ENCODE peak calls at places on chromosomes 6 and 20, in eight cellular contexts. M is HCT116, S is neural progenitor cell, N is hepatocyte, X is SK-N-SH, G is PC-3, D is GM23248, C is MM.1S. K is an unnamed sample.

GRCh38 chr6:21522773-21523490 is 70.6 kb upstream of the SOX4 start:
- DNase-seq in M (no peak), S (peak; percentile 56), N (no peak), X (peak; percentile 64), G (peak; percentile 30), D (no peak), C (no peak), K (no peak)

GRCh38 chr20:43658068-43658722 is 8.7 kb upstream of the MYBL2 start:
- DNase-seq in M (no peak), S (peak; percentile 44), N (peak; percentile 56), X (no peak), G (peak; percentile 53), D (peak; percentile 63), C (no peak), K (no peak)

GRCh38 chr6:161410736-161411135 is 136.9 kb upstream of the AGPAT4 start:
- DNase-seq in M (no peak), S (no peak), N (no peak), X (no peak), G (peak; percentile 73), D (no peak), C (no peak), K (no peak)

GRCh38 chr20:32697608-32698007 is 23.9 kb upstream of the C20orf203 start:
- DNase-seq in M (no peak), S (no peak), N (no peak), X (no peak), G (no peak), D (no peak), C (no peak), K (no peak)

GRCh38 chr6:81561071-81561564 is 191.4 kb downstream of the TENT5A start:
- DNase-seq in M (peak; percentile 86), S (no peak), N (peak; percentile 41), X (no peak), G (no peak), D (peak; percentile 12), C (no peak), K (no peak)

GRCh38 chr20:58833921-58834320 is 16.8 kb downstream of the GNAS-AS1 start:
- DNase-seq in M (no peak), S (no peak), N (no peak), X (no peak), G (no peak), D (no peak), C (no peak), K (no peak)

GRCh38 chr20:38658879-38659612 is 57.4 kb downstream of the ARHGAP40 start:
- DNase-seq in M (peak; percentile 43), S (peak; percentile 71), N (peak; percentile 61), X (peak; percentile 45), G (peak; percentile 58), D (peak; percentile 42), C (peak; percentile 26), K (peak; percentile 53)

GRCh38 chr20:48717095-48717958 is 110.5 kb downstream of the PREX1 start:
- DNase-seq in M (no peak), S (no peak), N (no peak), X (no peak), G (no peak), D (no peak), C (no peak), K (peak; percentile 38)

GRCh38 chr6:132132420-132132819 is 181.2 kb upstream of the CCN2 start:
- DNase-seq in M (no peak), S (peak; percentile 11), N (no peak), X (no peak), G (no peak), D (peak; percentile 53), C (no peak), K (no peak)

GRCh38 chr20:3710027-3710426 is 2.4 kb downstream of the SIGLEC1 start:
- DNase-seq in M (no peak), S (no peak), N (no peak), X (no peak), G (no peak), D (no peak), C (no peak), K (no peak)

GRCh38 chr6:125002090-125002741 is 40.0 kb downstream of the RNF217 start:
- DNase-seq in M (no peak), S (peak; percentile 86), N (no peak), X (no peak), G (no peak), D (no peak), C (no peak), K (no peak)

GRCh38 chr6:150088481-150089154 is 19.7 kb upstream of the ULBP3 start:
- DNase-seq in M (no peak), S (no peak), N (no peak), X (no peak), G (no peak), D (no peak), C (no peak), K (no peak)

GRCh38 chr6:149317656-149318571 is at the start of gene TAB2:
- DNase-seq in M (no peak), S (no peak), N (peak; percentile 73), X (peak; percentile 73), G (no peak), D (peak; percentile 72), C (peak; percentile 19), K (peak; percentile 57)

GRCh38 chr6:21886601-21887091 is 293.1 kb downstream of the SOX4 start:
- DNase-seq in M (no peak), S (no peak), N (no peak), X (no peak), G (peak; percentile 33), D (peak; percentile 57), C (no peak), K (no peak)

GRCh38 chr20:7714549-7714948 is 225.7 kb downstream of the HAO1 start:
- DNase-seq in M (no peak), S (no peak), N (peak; percentile 34), X (no peak), G (no peak), D (no peak), C (no peak), K (no peak)

GRCh38 chr6:92047886-92048285 is 1371.5 kb downstream of the EPHA7 start:
- DNase-seq in M (no peak), S (peak; percentile 34), N (no peak), X (no peak), G (no peak), D (no peak), C (no peak), K (no peak)

GRCh38 chr6:43053545-43054205 is at the start of gene CUL7:
- DNase-seq in M (peak; percentile 86), S (peak; percentile 91), N (peak; percentile 98), X (peak; percentile 98), G (peak; percentile 98), D (peak; percentile 99), C (peak; percentile 90), K (peak; percentile 89)

DNA sequence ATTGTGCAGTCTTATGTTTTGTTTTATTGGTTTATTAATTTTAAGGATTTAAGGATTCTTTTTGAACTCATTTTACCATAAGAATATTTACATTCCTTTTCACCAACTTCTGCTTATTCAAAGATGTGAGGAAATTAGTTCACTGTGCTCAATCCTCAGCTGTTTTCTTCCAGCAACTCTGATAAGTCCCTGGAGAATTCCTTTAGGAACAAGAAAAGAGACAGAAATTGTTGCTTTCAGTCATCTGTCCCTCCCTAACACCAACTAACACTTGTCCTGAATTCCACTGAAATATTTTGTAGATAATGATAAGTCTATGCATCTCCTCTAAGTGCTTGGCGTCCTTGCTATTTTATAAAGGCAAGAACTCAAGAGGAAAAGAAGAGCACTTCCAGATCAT is 334.8 kb upstream of the MARCKS start:
- DNase-seq in M (no peak), S (no peak), N (no peak), X (no peak), G (no peak), D (no peak), C (no peak), K (no peak)
- H2AFZ ChIP-seq in M (no peak overlapping the region), S (no peak overlapping the region), N (no peak overlapping the region), X (no peak overlapping the region), G (no peak overlapping the region), D (peak overlapping the region; percentile 38), C (no peak overlapping the region), K (no peak overlapping the region)

GRCh38 chr20:18465536-18466200 is 1.2 kb downstream of the DZANK1 start:
- DNase-seq in M (no peak), S (no peak), N (no peak), X (no peak), G (no peak), D (no peak), C (no peak), K (no peak)
- H3K4me3 ChIP-seq in M (no peak overlapping the region), S (peak overlapping the region; percentile 83), N (no peak overlapping the region), X (peak overlapping the region; percentile 94), G (peak overlapping the region; percentile 90), D (peak overlapping the region; percentile 99), C (peak overlapping the region; percentile 92), K (peak overlapping the region; percentile 86)

GRCh38 chr6:90894285-90895144 is 307.6 kb upstream of the MAP3K7 start:
- DNase-seq in M (no peak), S (no peak), N (no peak), X (no peak), G (peak; percentile 5), D (no peak), C (no peak), K (no peak)
- TF ChIP-seq EZH2phosphoT487 in M (no peak), S (no peak), N (no peak), X (no peak), G (no peak), D (no peak), C (no peak), K (no peak)

GRCh38 chr20:60407938-60408337 is 449.7 kb downstream of the CDH26 start:
- DNase-seq in M (no peak), S (no peak), N (no peak), X (no peak), G (no peak), D (no peak), C (no peak), K (no peak)

GRCh38 chr20:60403105-60403741 is 445.0 kb downstream of the CDH26 start:
- DNase-seq in M (no peak), S (no peak), N (no peak), X (no peak), G (no peak), D (no peak), C (peak; percentile 84), K (peak; percentile 84)

GRCh38 chr20:60407011-60407771 is 449.0 kb downstream of the CDH26 start:
- DNase-seq in M (no peak), S (no peak), N (no peak), X (no peak), G (no peak), D (no peak), C (no peak), K (no peak)

GRCh38 chr20:60400567-60400966 is 442.3 kb downstream of the CDH26 start:
- DNase-seq in M (no peak), S (no peak), N (no peak), X (no peak), G (no peak), D (no peak), C (no peak), K (no peak)

DNA sequence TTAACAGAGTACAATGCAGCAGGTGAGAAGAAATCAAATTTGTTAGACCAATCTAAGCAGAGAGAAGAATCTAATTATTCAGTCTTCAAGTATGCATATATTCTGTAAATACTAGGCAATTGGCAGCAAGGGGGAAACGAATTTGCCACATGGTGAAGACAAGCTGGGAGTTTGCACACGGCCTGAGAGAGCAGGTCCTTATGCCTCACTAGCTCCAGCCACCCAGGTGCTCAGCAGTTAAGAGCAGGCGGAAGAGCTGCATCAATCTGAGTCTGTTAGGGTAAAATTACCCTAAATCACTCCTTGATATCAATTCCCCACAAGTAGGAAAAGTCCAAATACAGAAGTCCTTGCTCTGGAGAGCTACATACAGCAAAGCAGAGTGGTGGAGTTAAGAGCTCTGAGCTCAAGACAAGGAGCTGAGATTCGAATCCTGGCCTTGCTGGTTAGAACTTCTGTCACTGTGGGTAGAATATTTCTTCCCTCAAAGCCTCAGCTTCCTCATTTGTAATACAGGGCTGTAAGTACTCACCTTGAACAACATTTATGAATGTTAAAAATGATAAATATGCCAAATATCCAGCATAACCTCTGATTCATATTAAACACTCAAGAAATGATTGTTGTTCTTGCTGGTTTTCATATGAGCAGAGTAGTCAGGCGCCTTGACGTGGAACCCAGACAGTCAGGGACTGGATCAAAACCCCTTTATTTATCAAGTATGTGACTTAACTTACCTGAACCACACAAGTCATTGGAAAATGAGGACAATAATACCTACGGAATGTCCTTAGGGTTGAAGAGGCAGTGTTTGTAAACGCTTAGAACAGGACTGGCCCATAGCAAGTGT is 444.2 kb downstream of the CDH26 start:
- DNase-seq in M (no peak), S (no peak), N (no peak), X (no peak), G (no peak), D (no peak), C (no peak), K (peak; percentile 89)
- H2AFZ ChIP-seq in M (no peak overlapping the region), S (no peak overlapping the region), N (no peak overlapping the region), X (no peak overlapping the region), G (no peak overlapping the region), D (no peak overlapping the region), C (peak overlapping the region; percentile 15), K (peak overlapping the region; percentile 94)